ENCODE peak calls at places on chromosomes 1 and 21, in six cellular contexts. Z is upper lobe of right lung, Q is aorta, F is heart right ventricle, W is mucosa of descending colon, G is psoas muscle. J is an unnamed sample. For H3K4me1, the result is how much of the 10 kb centered on the place peaks cover.

GRCh38 chr1:223125249-223125648 is 17.8 kb downstream of the TLR5 start:
- DNase-seq in Z (no peak), Q (no peak), F (no peak), W (no peak), G (no peak), J (no peak)

GRCh38 chr1:194846488-194846887 is 1660.1 kb upstream of the B3GALT2 start:
- DNase-seq in Z (no peak), Q (no peak), F (no peak), W (no peak), G (no peak), J (no peak)

GRCh38 chr1:119715542-119715941 is 3.8 kb downstream of the PHGDH start:
- DNase-seq in Z (no peak), Q (no peak), F (no peak), W (no peak), G (no peak), J (peak)

GRCh38 chr1:119582801-119583200 is 65.3 kb downstream of the ZNF697 start:
- DNase-seq in Z (no peak), Q (peak), F (peak), W (no peak), G (peak), J (peak)

GRCh38 chr1:147627435-147628110 is 42.8 kb downstream of the ACP6 start:
- DNase-seq in Z (peak), Q (no peak), F (peak), W (peak), G (peak), J (peak)

GRCh38 chr1:178262101-178262500 is 168.2 kb downstream of the RASAL2 start:
- DNase-seq in Z (no peak), Q (no peak), F (no peak), W (no peak), G (no peak), J (no peak)

GRCh38 chr1:201740609-201741231 is 88.2 kb upstream of the IPO9 start:
- DNase-seq in Z (no peak), Q (peak), F (no peak), W (no peak), G (no peak), J (no peak)

GRCh38 chr1:110356379-110356778 is 17.2 kb downstream of the RBM15 start:
- DNase-seq in Z (no peak), Q (no peak), F (no peak), W (no peak), G (no peak), J (peak)

GRCh38 chr1:215426101-215426500 is 141.0 kb upstream of the KCTD3 start:
- DNase-seq in Z (no peak), Q (no peak), F (no peak), W (no peak), G (no peak), J (no peak)

GRCh38 chr21:45386336-45386727 is 18.6 kb upstream of the COL18A1 start:
- DNase-seq in Z (peak), Q (peak), F (no peak), W (peak), G (peak), J (peak)

GRCh38 chr1:202619528-202619927 is 90.7 kb downstream of the SYT2 start:
- DNase-seq in Z (no peak), Q (no peak), F (no peak), W (no peak), G (no peak), J (no peak)

GRCh38 chr1:228899421-228899956 is 164.2 kb downstream of the RHOU start:
- DNase-seq in Z (no peak), Q (no peak), F (no peak), W (no peak), G (no peak), J (no peak)

GRCh38 chr1:226201029-226201593 is 14.6 kb upstream of the ACBD3 start:
- DNase-seq in Z (no peak), Q (no peak), F (no peak), W (no peak), G (no peak), J (no peak)

GRCh38 chr1:39926820-39927219 is 25.1 kb upstream of the MYCL start:
- DNase-seq in Z (no peak), Q (no peak), F (no peak), W (no peak), G (no peak), J (peak)

GRCh38 chr1:181016563-181016962 is 6.1 kb downstream of the STX6 start:
- DNase-seq in Z (no peak), Q (no peak), F (no peak), W (no peak), G (no peak), J (no peak)

GRCh38 chr1:202144510-202145324 is at the start of gene ARL8A:
- DNase-seq in Z (peak), Q (peak), F (peak), W (peak), G (peak), J (peak)

GRCh38 chr1:107139833-107140702 is 771 bp upstream of the NTNG1 start:
- DNase-seq in Z (peak), Q (no peak), F (no peak), W (peak), G (peak), J (peak)

GRCh38 chr1:246181244-246181643 is 325.8 kb downstream of the SMYD3 start:
- DNase-seq in Z (no peak), Q (no peak), F (no peak), W (no peak), G (no peak), J (no peak)

GRCh38 chr1:52907812-52908153 is 13.8 kb downstream of the ECHDC2 start:
- DNase-seq in Z (no peak), Q (no peak), F (no peak), W (no peak), G (no peak), J (no peak)

GRCh38 chr1:58964880-58965279 is 181.0 kb upstream of the JUN start:
- DNase-seq in Z (peak), Q (no peak), F (no peak), W (no peak), G (peak), J (peak)

GRCh38 chr1:229230893-229231753 is 39.8 kb upstream of the RAB4A start:
- DNase-seq in Z (no peak), Q (no peak), F (no peak), W (no peak), G (no peak), J (no peak)

GRCh38 chr1:186772228-186772627 is 56.5 kb upstream of the PLA2G4A start:
- DNase-seq in Z (no peak), Q (no peak), F (no peak), W (no peak), G (no peak), J (no peak)

GRCh38 chr1:116573388-116574100 is 2.7 kb upstream of the CD58 start:
- DNase-seq in Z (no peak), Q (no peak), F (no peak), W (no peak), G (no peak), J (no peak)

GRCh38 chr21:26843912-26844257 is 1.3 kb downstream of the ADAMTS1 start:
- DNase-seq in Z (no peak), Q (no peak), F (peak), W (no peak), G (no peak), J (no peak)

GRCh38 chr1:11158720-11159321 is 30.3 kb upstream of the ANGPTL7 start:
- DNase-seq in Z (no peak), Q (no peak), F (no peak), W (no peak), G (no peak), J (no peak)

GRCh38 chr1:7645751-7646048 is 125.4 kb upstream of the VAMP3 start:
- DNase-seq in Z (no peak), Q (no peak), F (no peak), W (no peak), G (no peak), J (no peak)

GRCh38 chr1:213511173-213511572 is 460.1 kb downstream of the RPS6KC1 start:
- DNase-seq in Z (no peak), Q (no peak), F (no peak), W (no peak), G (no peak), J (no peak)

GRCh38 chr1:6969106-6969505 is 183.9 kb downstream of the CAMTA1 start:
- DNase-seq in Z (no peak), Q (no peak), F (no peak), W (no peak), G (no peak), J (no peak)

GRCh38 chr1:154514066-154514553 is 11.9 kb upstream of the SHE start:
- DNase-seq in Z (no peak), Q (no peak), F (no peak), W (no peak), G (no peak), J (no peak)

GRCh38 chr1:1806890-1807289 is 28.6 kb upstream of the NADK start:
- DNase-seq in Z (no peak), Q (no peak), F (peak), W (no peak), G (no peak), J (no peak)

GRCh38 chr1:239899747-239900146 is 191.9 kb upstream of the FMN2 start:
- DNase-seq in Z (no peak), Q (no peak), F (no peak), W (no peak), G (no peak), J (no peak)

GRCh38 chr1:202811296-202812175 is 782 bp downstream of the PCAT6 start:
- DNase-seq in Z (no peak), Q (peak), F (peak), W (peak), G (peak), J (peak)

GRCh38 chr1:17636612-17637011 is 97.1 kb downstream of the ARHGEF10L start:
- DNase-seq in Z (no peak), Q (no peak), F (no peak), W (no peak), G (no peak), J (no peak)

GRCh38 chr1:183956559-183957188 is 80.9 kb downstream of the COLGALT2 start:
- DNase-seq in Z (no peak), Q (no peak), F (no peak), W (no peak), G (no peak), J (no peak)

GRCh38 chr21:35506352-35506751 is 457.2 kb upstream of the RUNX1 start:
- DNase-seq in Z (no peak), Q (no peak), F (no peak), W (no peak), G (no peak), J (no peak)

GRCh38 chr1:106975944-106976343 is 80.5 kb upstream of the PRMT6 start:
- DNase-seq in Z (no peak), Q (no peak), F (no peak), W (no peak), G (no peak), J (no peak)

GRCh38 chr21:32475162-32475812 is 62.8 kb downstream of the EVA1C start:
- DNase-seq in Z (no peak), Q (no peak), F (no peak), W (no peak), G (no peak), J (no peak)

GRCh38 chr1:25431495-25432363 is 1.0 kb downstream of the MACO1 start:
- DNase-seq in Z (no peak), Q (peak), F (peak), W (peak), G (peak), J (peak)

GRCh38 chr1:29124366-29125236 is 898 bp upstream of the TMEM200B start:
- DNase-seq in Z (peak), Q (peak), F (peak), W (peak), G (peak), J (peak)

GRCh38 chr1:45883633-45884032 is 80.2 kb downstream of the MAST2 start:
- DNase-seq in Z (no peak), Q (no peak), F (no peak), W (no peak), G (no peak), J (no peak)

GRCh38 chr1:162171078-162171477 is 101.6 kb downstream of the NOS1AP start:
- DNase-seq in Z (no peak), Q (no peak), F (no peak), W (no peak), G (no peak), J (no peak)

GRCh38 chr1:162166934-162167615 is 97.6 kb downstream of the NOS1AP start:
- DNase-seq in Z (no peak), Q (no peak), F (no peak), W (no peak), G (no peak), J (no peak)

GRCh38 chr1:162168935-162169545 is 99.5 kb downstream of the NOS1AP start:
- DNase-seq in Z (no peak), Q (no peak), F (no peak), W (no peak), G (no peak), J (no peak)

GRCh38 chr1:162165528-162165927 is 96.0 kb downstream of the NOS1AP start:
- DNase-seq in Z (no peak), Q (no peak), F (no peak), W (no peak), G (no peak), J (no peak)

GRCh38 chr1:162168261-162168660 is 98.8 kb downstream of the NOS1AP start:
- DNase-seq in Z (no peak), Q (no peak), F (peak), W (no peak), G (no peak), J (peak)
- H3K4me3 ChIP-seq in Z (no peak), Q (no peak), F (no peak), W (no peak), G (no peak), J (no peak)

DNA sequence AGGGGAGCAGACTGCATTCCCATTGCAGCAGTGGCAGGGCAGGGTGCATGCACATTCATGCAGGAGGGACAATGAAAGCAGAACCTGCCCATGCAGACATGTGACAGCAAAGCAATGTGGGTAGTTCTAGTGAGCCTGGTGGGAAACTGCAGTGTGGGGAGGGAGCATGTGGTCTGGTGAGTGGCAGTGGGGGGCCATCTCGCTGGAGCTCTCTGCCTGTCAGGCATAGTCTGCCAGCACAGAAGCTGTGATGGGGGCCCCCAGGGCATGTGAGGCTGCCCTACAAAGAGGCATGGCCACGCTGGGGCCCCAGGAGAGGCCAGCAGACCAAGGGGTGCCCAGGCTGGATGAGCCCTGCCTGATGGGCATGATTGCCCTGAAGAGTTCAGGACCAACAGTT is 579.7 kb downstream of the PTPRC start:
- DNase-seq in Z (no peak), Q (no peak), F (no peak), W (peak), G (no peak), J (no peak)
- H3K4me1 ChIP-seq in Z (under half), Q (under half), F (under half), W (under half), G (under half), J (under half)

DNA sequence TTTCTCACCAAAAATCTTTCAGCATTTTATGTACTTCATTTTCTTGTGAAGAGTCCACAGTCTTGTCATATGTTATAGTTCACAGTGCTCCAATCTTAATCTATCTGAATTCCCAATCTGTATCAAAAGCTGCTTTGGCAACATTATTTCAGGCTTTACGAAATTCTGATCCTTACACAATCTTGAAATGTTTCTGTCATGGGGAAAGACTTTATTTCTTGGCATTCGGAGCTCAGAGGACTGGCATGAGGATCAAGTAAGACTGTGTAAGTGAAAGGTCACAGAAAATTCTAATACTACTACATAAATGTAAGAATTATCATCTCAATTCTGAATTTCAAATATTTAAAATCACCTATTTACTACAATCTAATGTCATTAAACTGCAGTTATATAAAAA is 2.0 kb downstream of the USP33 start:
- DNase-seq in Z (no peak), Q (no peak), F (no peak), W (no peak), G (no peak), J (no peak)
- H3K4me3 ChIP-seq in Z (peak), Q (no peak), F (no peak), W (no peak), G (peak), J (no peak)

GRCh38 chr1:64894438-64895196 is 71.7 kb downstream of the JAK1 start:
- DNase-seq in Z (no peak), Q (no peak), F (no peak), W (no peak), G (no peak), J (no peak)
- H3K4me1 ChIP-seq in Z (half or more), Q (under half), F (under half), W (under half), G (half or more), J (half or more)

J was measured in thyroid gland.